ENCODE peak calls at places on chromosome 21, in six cellular contexts. G is H54, M is GOT3, P is OCI-LY7, N is NCI-H226, J is tibial artery. B is an unnamed sample.

GRCh38 chr21:42830456-42831455 is 48.6 kb downstream of the WDR4 start:
- DNase-seq in G (no peak), M (no peak), P (peak), N (no peak), J (no peak), B (peak)

GRCh38 chr21:32886339-32886738 is 114.8 kb upstream of the PAXBP1 start:
- DNase-seq in G (no peak), M (no peak), P (no peak), N (no peak), J (no peak), B (no peak)

GRCh38 chr21:34811368-34811767 is 142.6 kb downstream of the CLIC6 start:
- DNase-seq in G (no peak), M (no peak), P (no peak), N (no peak), J (no peak), B (no peak)

GRCh38 chr21:45721656-45722055 is 78.1 kb downstream of the PCBP3 start:
- DNase-seq in G (no peak), M (no peak), P (no peak), N (no peak), J (no peak), B (no peak)

GRCh38 chr21:35475768-35476167 is 426.7 kb upstream of the RUNX1 start:
- DNase-seq in G (no peak), M (no peak), P (no peak), N (peak), J (no peak), B (no peak)

GRCh38 chr21:43851593-43851992 is 13.4 kb upstream of the AGPAT3 start:
- DNase-seq in G (no peak), M (no peak), P (no peak), N (no peak), J (no peak), B (no peak)

GRCh38 chr21:33801424-33802405 is 113.9 kb downstream of the ATP5PO start:
- DNase-seq in G (peak), M (no peak), P (no peak), N (peak), J (no peak), B (no peak)

GRCh38 chr21:41953831-41954653 is at the start of gene C2CD2:
- DNase-seq in G (peak), M (peak), P (no peak), N (peak), J (peak), B (peak)

GRCh38 chr21:42349420-42350075 is 1.2 kb downstream of the TFF2 start:
- DNase-seq in G (no peak), M (no peak), P (no peak), N (no peak), J (peak), B (no peak)

GRCh38 chr21:46295177-46295711 is 9.1 kb downstream of the YBEY start:
- DNase-seq in G (peak), M (no peak), P (no peak), N (no peak), J (no peak), B (no peak)

GRCh38 chr21:41406340-41406739 is 19.7 kb upstream of the MX1 start:
- DNase-seq in G (no peak), M (no peak), P (no peak), N (no peak), J (peak), B (no peak)

GRCh38 chr21:15282666-15283065 is 217.9 kb upstream of the NRIP1 start:
- DNase-seq in G (no peak), M (no peak), P (no peak), N (no peak), J (no peak), B (no peak)

GRCh38 chr21:34822957-34823356 is 154.2 kb downstream of the CLIC6 start:
- DNase-seq in G (no peak), M (no peak), P (no peak), N (no peak), J (no peak), B (no peak)

GRCh38 chr21:14523234-14523633 is 22.9 kb downstream of the SAMSN1 start:
- DNase-seq in G (no peak), M (no peak), P (no peak), N (no peak), J (no peak), B (peak)

GRCh38 chr21:38807481-38807880 is 1.8 kb downstream of the ETS2 start:
- DNase-seq in G (no peak), M (no peak), P (no peak), N (no peak), J (no peak), B (no peak)

GRCh38 chr21:44869860-44870747 is 3.4 kb downstream of the PTTG1IP start:
- DNase-seq in G (peak), M (no peak), P (no peak), N (peak), J (peak), B (no peak)

GRCh38 chr21:27425574-27425973 is 458.7 kb upstream of the ADAMTS5 start:
- DNase-seq in G (no peak), M (no peak), P (no peak), N (peak), J (no peak), B (no peak)

GRCh38 chr21:31426235-31426797 is 82.3 kb upstream of the TIAM1 start:
- DNase-seq in G (no peak), M (no peak), P (no peak), N (no peak), J (no peak), B (no peak)

GRCh38 chr21:45141507-45141906 is 67.1 kb downstream of the ADARB1 start:
- DNase-seq in G (no peak), M (no peak), P (no peak), N (no peak), J (no peak), B (no peak)

GRCh38 chr21:45020629-45021427 is 53.6 kb upstream of the ADARB1 start:
- DNase-seq in G (no peak), M (no peak), P (no peak), N (no peak), J (peak), B (no peak)

GRCh38 chr21:31772674-31773555 is 41.0 kb upstream of the SCAF4 start:
- DNase-seq in G (no peak), M (no peak), P (peak), N (no peak), J (no peak), B (peak)

GRCh38 chr21:37551406-37552355 is 185.1 kb downstream of the DYRK1A start:
- DNase-seq in G (peak), M (no peak), P (no peak), N (no peak), J (no peak), B (no peak)

GRCh38 chr21:42227909-42228708 is 9.2 kb downstream of the ABCG1 start:
- DNase-seq in G (peak), M (peak), P (peak), N (peak), J (peak), B (peak)

GRCh38 chr21:33278736-33279135 is 12.6 kb downstream of the IL10RB start:
- DNase-seq in G (no peak), M (no peak), P (no peak), N (no peak), J (no peak), B (no peak)

GRCh38 chr21:21682172-21682571 is 684.0 kb downstream of the NCAM2 start:
- DNase-seq in G (no peak), M (no peak), P (no peak), N (no peak), J (no peak), B (no peak)

GRCh38 chr21:45950740-45951515 is 30.6 kb upstream of the COL6A1 start:
- DNase-seq in G (peak), M (no peak), P (no peak), N (peak), J (peak), B (no peak)

GRCh38 chr21:21247441-21247840 is 249.2 kb downstream of the NCAM2 start:
- DNase-seq in G (no peak), M (no peak), P (no peak), N (peak), J (no peak), B (no peak)

GRCh38 chr21:44444286-44444931 is 10.9 kb upstream of the LRRC3 start:
- DNase-seq in G (no peak), M (no peak), P (peak), N (no peak), J (peak), B (peak)

GRCh38 chr21:38524168-38525153 is 26.2 kb upstream of the ERG start:
- DNase-seq in G (no peak), M (no peak), P (no peak), N (no peak), J (no peak), B (no peak)

GRCh38 chr21:17250651-17251294 is 262.1 kb upstream of the CXADR start:
- DNase-seq in G (no peak), M (no peak), P (no peak), N (no peak), J (no peak), B (no peak)

GRCh38 chr21:18840239-18840638 is 436.7 kb upstream of the TMPRSS15 start:
- DNase-seq in G (no peak), M (no peak), P (peak), N (no peak), J (no peak), B (peak)

GRCh38 chr21:42075686-42076471 is 4.8 kb downstream of the UMODL1 start:
- DNase-seq in G (no peak), M (no peak), P (no peak), N (no peak), J (no peak), B (no peak)

GRCh38 chr21:37828515-37828914 is 87.7 kb downstream of the KCNJ6 start:
- DNase-seq in G (no peak), M (no peak), P (no peak), N (no peak), J (no peak), B (no peak)

GRCh38 chr21:45494135-45494850 is 47.9 kb downstream of the SLC19A1 start:
- DNase-seq in G (no peak), M (no peak), P (no peak), N (no peak), J (no peak), B (no peak)

GRCh38 chr21:16551101-16551695 is 821.4 kb downstream of the USP25 start:
- DNase-seq in G (no peak), M (no peak), P (no peak), N (no peak), J (no peak), B (no peak)

B was measured in NAMALWA.